ENCODE peak calls at places on chromosomes 13 and 19, in five cellular contexts. P is T-helper 2 cell; Z is neural crest cell; J is stimulated activated CD4-positive, alpha-beta T cell treated with anti-CD3 and anti-CD28 coated beads, Interleukin-2, amount 100 ng/mL, for 24 hours; I is activated gamma-delta T cell treated with anti-CD3 and anti-CD28 coated beads, Interleukin-2, amount 50 U/mL, for 16 hours. K is an unnamed sample.

GRCh38 chr13:20993661-20994440 is 67.5 kb downstream of the LATS2 start:
- DNase-seq in P (no peak), Z (no peak), J (no peak), I (no peak), K (peak)

GRCh38 chr13:50318887-50319286 is 303.6 kb downstream of the KCNRG start:
- DNase-seq in P (no peak), Z (no peak), J (no peak), I (no peak), K (no peak)

GRCh38 chr13:60169239-60170031 is 5.7 kb upstream of the DIAPH3 start:
- DNase-seq in P (no peak), Z (no peak), J (no peak), I (no peak), K (no peak)

GRCh38 chr13:79289557-79289956 is 116.5 kb downstream of the RBM26 start:
- DNase-seq in P (no peak), Z (no peak), J (no peak), I (no peak), K (peak)

GRCh38 chr19:18940791-18941627 is at the start of gene HOMER3:
- DNase-seq in P (peak), Z (peak), J (peak), I (peak), K (no peak)

GRCh38 chr19:4988770-4989251 is 19.9 kb downstream of the KDM4B start:
- DNase-seq in P (no peak), Z (no peak), J (no peak), I (no peak), K (no peak)

GRCh38 chr19:33094504-33095067 is 13.6 kb downstream of the GPATCH1 start:
- DNase-seq in P (no peak), Z (no peak), J (no peak), I (no peak), K (no peak)

GRCh38 chr19:32692727-32693061 is 1.1 kb downstream of the NUDT19 start:
- DNase-seq in P (no peak), Z (no peak), J (no peak), I (no peak), K (peak)

GRCh38 chr19:53101518-53101917 is 1.7 kb downstream of the ZNF160 start:
- DNase-seq in P (no peak), Z (no peak), J (no peak), I (no peak), K (peak)

GRCh38 chr13:25502551-25502950 is 130.8 kb downstream of the ATP8A2 start:
- DNase-seq in P (no peak), Z (no peak), J (no peak), I (no peak), K (no peak)

K was measured in HL-60.